ENCODE peak calls at places on chromosomes 2 and 18, in ten cellular contexts. U is RKO; M is brain pericyte; C is omental fat pad; O is mammary epithelial cell; E is activated CD4-positive, alpha-beta T cell treated with anti-CD3 and anti-CD28 coated beads for 4 hours; P is hepatic stellate cell; X is iPS-NIHi11; F is NT2/D1; G is fibroblast of mammary gland. L is an unnamed sample.

GRCh38 chr2:40466332-40466731 is 14.4 kb upstream of the SLC8A1 start:
- DNase-seq in U (no peak), M (no peak), C (no peak), O (no peak), E (no peak), P (no peak), X (no peak), F (no peak), G (no peak), L (no peak)

GRCh38 chr2:46434851-46435273 is 44.5 kb upstream of the TMEM247 start:
- DNase-seq in U (no peak), M (peak), C (no peak), O (peak), E (no peak), P (peak), X (peak), F (peak), G (peak), L (peak)

GRCh38 chr2:133503323-133503722 is 64.9 kb downstream of the NCKAP5 start:
- DNase-seq in U (no peak), M (no peak), C (no peak), O (no peak), E (no peak), P (no peak), X (no peak), F (no peak), G (no peak), L (no peak)

GRCh38 chr2:61367177-61367576 is 103.7 kb downstream of the USP34 start:
- DNase-seq in U (no peak), M (no peak), C (no peak), O (no peak), E (no peak), P (no peak), X (no peak), F (no peak), G (no peak), L (no peak)

GRCh38 chr2:166449439-166449838 is 44.6 kb downstream of the SCN7A start:
- DNase-seq in U (no peak), M (no peak), C (no peak), O (no peak), E (no peak), P (no peak), X (no peak), F (no peak), G (no peak), L (no peak)

GRCh38 chr2:132589060-132589765 is 80.8 kb downstream of the LYPD1 start:
- DNase-seq in U (no peak), M (no peak), C (no peak), O (no peak), E (no peak), P (no peak), X (no peak), F (no peak), G (no peak), L (no peak)

GRCh38 chr2:201260302-201260800 is at the start of gene CASP8:
- DNase-seq in U (peak), M (no peak), C (no peak), O (peak), E (peak), P (no peak), X (no peak), F (no peak), G (peak), L (no peak)

GRCh38 chr2:184312970-184313369 is 285.4 kb upstream of the ZNF804A start:
- DNase-seq in U (no peak), M (no peak), C (no peak), O (no peak), E (no peak), P (no peak), X (no peak), F (no peak), G (no peak), L (no peak)

GRCh38 chr2:53827398-53828175 is 32.2 kb downstream of the GPR75 start:
- DNase-seq in U (no peak), M (no peak), C (no peak), O (no peak), E (no peak), P (no peak), X (peak), F (peak), G (no peak), L (peak)

GRCh38 chr2:39202639-39203369 is 41.0 kb downstream of the CDKL4 start:
- DNase-seq in U (peak), M (no peak), C (no peak), O (no peak), E (no peak), P (no peak), X (peak), F (peak), G (peak), L (peak)

GRCh38 chr18:48842259-48843061 is 108.3 kb downstream of the SMAD7 start:
- DNase-seq in U (no peak), M (no peak), C (no peak), O (no peak), E (peak), P (no peak), X (no peak), F (no peak), G (no peak), L (no peak)

GRCh38 chr2:130853391-130853790 is 16.7 kb downstream of the ARHGEF4 start:
- DNase-seq in U (no peak), M (no peak), C (no peak), O (no peak), E (no peak), P (no peak), X (no peak), F (no peak), G (no peak), L (no peak)

GRCh38 chr2:145260674-145261073 is 740.8 kb upstream of the ZEB2 start:
- DNase-seq in U (no peak), M (no peak), C (no peak), O (no peak), E (no peak), P (no peak), X (no peak), F (no peak), G (no peak), L (no peak)

GRCh38 chr2:229169751-229170150 is 101.3 kb downstream of the PID1 start:
- DNase-seq in U (no peak), M (no peak), C (no peak), O (no peak), E (no peak), P (peak), X (no peak), F (no peak), G (peak), L (no peak)

GRCh38 chr2:127463155-127463991 is 45.1 kb downstream of the PROC start:
- DNase-seq in U (no peak), M (no peak), C (no peak), O (no peak), E (no peak), P (no peak), X (peak), F (no peak), G (no peak), L (peak)

GRCh38 chr2:128474962-128475361 is 156.3 kb upstream of the HS6ST1 start:
- DNase-seq in U (no peak), M (no peak), C (no peak), O (no peak), E (no peak), P (no peak), X (no peak), F (no peak), G (no peak), L (no peak)

GRCh38 chr2:221343524-221343923 is 228.6 kb downstream of the EPHA4 start:
- DNase-seq in U (no peak), M (no peak), C (no peak), O (no peak), E (no peak), P (no peak), X (no peak), F (no peak), G (no peak), L (no peak)

GRCh38 chr2:162125138-162125537 is 26.9 kb downstream of the GCG start:
- DNase-seq in U (no peak), M (no peak), C (no peak), O (no peak), E (no peak), P (peak), X (no peak), F (no peak), G (no peak), L (no peak)

GRCh38 chr18:79963658-79964329 is 649 bp upstream of the HSBP1L1 start:
- DNase-seq in U (no peak), M (no peak), C (peak), O (no peak), E (no peak), P (no peak), X (no peak), F (no peak), G (no peak), L (no peak)

GRCh38 chr18:54125429-54125828 is 99.0 kb downstream of the MBD2 start:
- DNase-seq in U (peak), M (no peak), C (no peak), O (no peak), E (no peak), P (no peak), X (no peak), F (no peak), G (no peak), L (no peak)

GRCh38 chr2:217652761-217653160 is 350.0 kb downstream of the TNS1 start:
- DNase-seq in U (no peak), M (no peak), C (no peak), O (no peak), E (no peak), P (peak), X (no peak), F (no peak), G (no peak), L (no peak)

GRCh38 chr18:60446821-60447220 is 74.2 kb upstream of the MC4R start:
- DNase-seq in U (no peak), M (peak), C (no peak), O (no peak), E (no peak), P (no peak), X (peak), F (no peak), G (no peak), L (no peak)

GRCh38 chr2:153043385-153043784 is 325.0 kb downstream of the ARL6IP6 start:
- DNase-seq in U (no peak), M (no peak), C (no peak), O (peak), E (no peak), P (no peak), X (no peak), F (no peak), G (no peak), L (no peak)

GRCh38 chr2:28291811-28292455 is 100.7 kb upstream of the FOSL2 start:
- DNase-seq in U (no peak), M (no peak), C (no peak), O (no peak), E (no peak), P (no peak), X (no peak), F (no peak), G (peak), L (no peak)

GRCh38 chr2:239727776-239728600 is 297.2 kb downstream of the NDUFA10 start:
- DNase-seq in U (no peak), M (no peak), C (no peak), O (no peak), E (no peak), P (no peak), X (no peak), F (no peak), G (no peak), L (no peak)

GRCh38 chr18:8904316-8904715 is 198.2 kb upstream of the NDUFV2 start:
- DNase-seq in U (no peak), M (no peak), C (no peak), O (no peak), E (no peak), P (no peak), X (no peak), F (no peak), G (no peak), L (no peak)

GRCh38 chr2:174282449-174282848 is 34.1 kb upstream of the OLA1 start:
- DNase-seq in U (no peak), M (no peak), C (no peak), O (no peak), E (no peak), P (no peak), X (no peak), F (no peak), G (no peak), L (no peak)

GRCh38 chr18:78983530-78983929 is 3.9 kb downstream of the SALL3 start:
- DNase-seq in U (no peak), M (no peak), C (no peak), O (no peak), E (no peak), P (no peak), X (peak), F (no peak), G (no peak), L (no peak)

GRCh38 chr2:129929321-129930290 is 49.9 kb upstream of the RAB6C start:
- DNase-seq in U (no peak), M (no peak), C (no peak), O (peak), E (no peak), P (no peak), X (no peak), F (no peak), G (peak), L (no peak)

GRCh38 chr2:43605079-43605655 is 9.3 kb upstream of the THADA start:
- DNase-seq in U (peak), M (no peak), C (no peak), O (peak), E (no peak), P (peak), X (peak), F (no peak), G (peak), L (no peak)

GRCh38 chr2:119680457-119681195 is 1.6 kb downstream of the TMEM177 start:
- DNase-seq in U (no peak), M (no peak), C (no peak), O (no peak), E (no peak), P (no peak), X (no peak), F (no peak), G (no peak), L (no peak)

GRCh38 chr2:106142683-106143082 is 51.4 kb downstream of the UXS1 start:
- DNase-seq in U (no peak), M (no peak), C (no peak), O (peak), E (peak), P (no peak), X (no peak), F (no peak), G (peak), L (no peak)

GRCh38 chr2:241011751-241012510 is 13.5 kb downstream of the SNED1 start:
- DNase-seq in U (no peak), M (no peak), C (no peak), O (no peak), E (no peak), P (no peak), X (no peak), F (no peak), G (no peak), L (no peak)

GRCh38 chr18:76686737-76687231 is 135.6 kb upstream of the ZNF236 start:
- DNase-seq in U (peak), M (no peak), C (no peak), O (peak), E (no peak), P (peak), X (peak), F (peak), G (peak), L (no peak)

GRCh38 chr2:215604631-215605030 is 168.8 kb upstream of the FN1 start:
- DNase-seq in U (no peak), M (no peak), C (no peak), O (no peak), E (no peak), P (no peak), X (no peak), F (no peak), G (no peak), L (no peak)

GRCh38 chr2:165794520-165794882 is 454 bp upstream of the GALNT3 start:
- DNase-seq in U (no peak), M (no peak), C (no peak), O (peak), E (peak), P (peak), X (peak), F (no peak), G (peak), L (peak)

L was measured in iPS DF 19.7.